ENCODE peak calls at places on chromosomes 6 and 20, in four cellular contexts. F is A549, Q is K562, X is HepG2. U is an unnamed sample.
A peak's percentile ranks its signal among the peaks of the same experiment; 100 is the strongest.

GRCh38 chr6:43939281-43940070 is 169.5 kb downstream of the VEGFA start:
- DNase-seq in F (no peak), Q (no peak), X (no peak), U (no peak)

GRCh38 chr20:32822189-32822588 is 2.4 kb downstream of the MAPRE1 start:
- DNase-seq in F (no peak), Q (no peak), X (no peak), U (no peak)

GRCh38 chr20:41524980-41525613 is 93.1 kb downstream of the CHD6 start:
- DNase-seq in F (no peak), Q (no peak), X (no peak), U (no peak)

GRCh38 chr20:14337400-14338171 is at the start of gene FLRT3:
- DNase-seq in F (peak; percentile 97), Q (no peak), X (peak; percentile 93), U (peak; percentile 75)

GRCh38 chr6:28258877-28259777 is at the start of gene NKAPL:
- DNase-seq in F (no peak), Q (no peak), X (no peak), U (peak; percentile 24)

GRCh38 chr20:17895641-17896246 is 72.8 kb downstream of the SNX5 start:
- DNase-seq in F (no peak), Q (peak; percentile 20), X (no peak), U (no peak)

GRCh38 chr6:136609878-136610706 is 59.9 kb upstream of the MAP7 start:
- DNase-seq in F (peak; percentile 96), Q (peak; percentile 44), X (peak; percentile 46), U (no peak)

GRCh38 chr6:29651413-29652197 is 5.3 kb upstream of the MOG start:
- DNase-seq in F (peak; percentile 40), Q (no peak), X (peak; percentile 56), U (no peak)

GRCh38 chr6:95841560-95841959 is 174.2 kb upstream of the FUT9 start:
- DNase-seq in F (no peak), Q (no peak), X (no peak), U (no peak)

GRCh38 chr6:44442235-44442634 is 54.7 kb downstream of the CDC5L start:
- DNase-seq in F (no peak), Q (no peak), X (no peak), U (no peak)

GRCh38 chr6:19892250-19892649 is 55.1 kb downstream of the ID4 start:
- DNase-seq in F (no peak), Q (no peak), X (no peak), U (peak; percentile 15)

GRCh38 chr6:100343678-100344077 is 121.0 kb downstream of the SIM1 start:
- DNase-seq in F (no peak), Q (no peak), X (no peak), U (no peak)

GRCh38 chr6:44304282-44305199 is 8.6 kb downstream of the AARS2 start:
- DNase-seq in F (peak; percentile 42), Q (peak; percentile 86), X (peak; percentile 44), U (peak; percentile 66)

DNA sequence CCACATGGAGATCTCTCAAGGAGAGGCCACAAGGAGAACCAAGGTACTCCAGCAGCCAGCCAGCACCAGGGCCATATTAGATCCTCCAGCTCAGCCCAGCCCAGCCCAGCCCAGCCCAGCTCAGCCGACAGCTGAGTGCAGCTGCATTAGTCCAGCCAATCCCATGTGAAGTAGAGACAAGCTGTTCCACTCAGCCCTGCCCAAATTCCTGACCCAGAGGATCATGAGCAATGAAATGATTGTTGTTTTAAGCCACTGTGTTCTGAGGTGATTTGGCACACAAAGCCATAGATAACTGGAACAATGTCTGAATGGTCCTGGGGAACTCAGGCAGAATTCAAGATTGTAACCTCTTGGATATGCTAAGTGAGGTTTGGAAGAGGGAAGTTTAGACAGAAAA is 59.5 kb upstream of the BMP2 start:
- DNase-seq in F (no peak), Q (no peak), X (no peak), U (no peak)
- TF ChIP-seq MAX in F (no peak), Q (no peak), X (no peak), U (no peak)

DNA sequence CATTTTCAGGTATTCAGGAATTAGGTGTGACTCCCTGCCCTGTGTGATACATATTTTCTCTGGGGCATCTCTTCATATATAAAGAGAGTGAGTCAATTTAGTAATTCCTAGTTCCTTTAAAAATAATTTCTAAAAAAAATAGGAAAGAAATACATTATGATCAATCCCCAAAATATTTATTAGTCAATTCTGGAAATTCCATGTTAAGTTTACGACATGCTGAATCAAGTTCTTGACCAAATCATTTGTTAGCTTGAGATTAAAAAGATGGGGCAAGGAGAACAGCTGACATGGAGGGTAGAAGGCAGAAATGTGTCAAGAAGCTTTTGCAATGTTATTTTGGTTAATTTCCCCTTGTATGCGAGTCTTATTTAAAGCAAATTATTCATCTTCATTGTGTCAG is 22.7 kb upstream of the PRDM1 start:
- DNase-seq in F (no peak), Q (no peak), X (no peak), U (no peak)
- TF ChIP-seq USF2 in F (no peak), Q (no peak), X (no peak), U (no peak)

DNA sequence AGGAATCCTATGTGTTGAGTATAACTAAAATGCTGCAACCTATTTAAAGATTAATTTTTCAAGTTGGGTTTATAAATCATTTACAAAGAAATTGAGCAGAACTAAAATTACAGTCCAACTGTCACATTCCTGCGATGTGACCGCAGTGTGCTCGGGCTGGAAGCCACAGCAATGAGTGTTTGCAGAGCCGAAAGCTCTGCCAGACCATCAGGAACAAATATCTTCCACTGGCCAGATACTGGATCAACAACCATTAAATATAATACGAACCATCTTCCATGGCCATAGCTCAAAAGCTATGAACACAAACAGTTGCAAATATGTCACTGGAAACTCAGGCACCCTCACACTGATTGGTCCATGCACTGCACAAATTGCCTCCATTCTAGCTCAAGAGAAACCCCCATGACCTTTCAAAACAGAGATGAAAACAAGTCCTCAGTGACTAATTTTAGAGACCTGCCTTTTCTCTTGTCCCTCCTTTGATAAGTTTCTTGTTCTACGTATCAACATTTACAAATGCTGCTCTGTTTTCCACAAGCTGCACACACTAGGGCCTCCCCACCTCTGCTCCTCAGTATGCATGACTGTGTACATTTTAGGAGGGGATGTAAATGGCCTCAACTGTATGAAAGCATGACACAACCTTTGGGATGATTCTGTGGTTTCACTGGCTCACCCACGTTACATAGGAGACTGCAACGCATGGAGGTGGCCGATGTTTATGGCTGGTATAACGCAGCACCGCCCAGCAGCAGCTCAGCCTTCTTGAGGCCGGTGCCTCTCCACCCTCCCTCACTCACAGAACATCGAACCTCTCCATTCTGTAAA is 171.7 kb downstream of the WDR27 start:
- DNase-seq in F (peak; percentile 39), Q (no peak), X (no peak), U (no peak)
- TF ChIP-seq NR3C1 in F (no peak), Q (no peak), X (no peak), U (no peak)

GRCh38 chr6:3439961-3440360 is 16.9 kb downstream of the SLC22A23 start:
- DNase-seq in F (no peak), Q (no peak), X (no peak), U (no peak)
- TF ChIP-seq MAX in F (no peak), Q (no peak), X (no peak), U (no peak)

U was measured in WTC11.